ENCODE peak calls at places on chromosomes 16 and 17, in six cellular contexts. S is GM12892, Y is choroid plexus epithelial cell, I is NCI-H345, F is body of pancreas, C is Ammon's horn. M is an unnamed sample.

GRCh38 chr16:19137201-19137601 is 23.4 kb downstream of the ITPRIPL2 start:
- DNase-seq in S (no peak), Y (peak; percentile 81), I (peak; percentile 26), F (no peak), C (no peak), M (peak; percentile 71)

GRCh38 chr17:3828151-3828851 is 17.7 kb downstream of the NCBP3 start:
- DNase-seq in S (no peak), Y (peak; percentile 79), I (no peak), F (no peak), C (no peak), M (peak; percentile 51)

GRCh38 chr16:1997591-1998359 is 8.0 kb downstream of the SYNGR3 start:
- DNase-seq in S (no peak), Y (no peak), I (no peak), F (no peak), C (no peak), M (peak; percentile 60)

GRCh38 chr17:15343749-15344148 is 2.4 kb upstream of the TEKT3 start:
- DNase-seq in S (no peak), Y (peak; percentile 53), I (no peak), F (no peak), C (no peak), M (peak; percentile 76)

GRCh38 chr16:5056347-5056746 is 9.4 kb downstream of the C16orf89 start:
- DNase-seq in S (peak; percentile 59), Y (peak; percentile 35), I (no peak), F (no peak), C (no peak), M (peak; percentile 35)

GRCh38 chr17:78974635-78975591 is 4.8 kb downstream of the LGALS3BP start:
- DNase-seq in S (no peak), Y (peak; percentile 86), I (no peak), F (peak; percentile 86), C (peak; percentile 53), M (peak; percentile 83)

GRCh38 chr17:44444735-44445105 is 55.3 kb upstream of the ITGA2B start:
- DNase-seq in S (no peak), Y (peak; percentile 78), I (no peak), F (no peak), C (no peak), M (peak; percentile 49)

GRCh38 chr16:84818989-84819643 is 669 bp upstream of the CRISPLD2 start:
- DNase-seq in S (no peak), Y (no peak), I (no peak), F (no peak), C (no peak), M (no peak)

GRCh38 chr16:4323071-4323844 is 7.4 kb downstream of the GLIS2 start:
- DNase-seq in S (no peak), Y (no peak), I (no peak), F (peak; percentile 74), C (no peak), M (no peak)

GRCh38 chr17:49117581-49118230 is 14.9 kb upstream of the B4GALNT2 start:
- DNase-seq in S (no peak), Y (no peak), I (no peak), F (no peak), C (no peak), M (no peak)

GRCh38 chr17:16920628-16921020 is 51.3 kb downstream of the TNFRSF13B start:
- DNase-seq in S (no peak), Y (no peak), I (no peak), F (no peak), C (no peak), M (no peak)

GRCh38 chr16:73483934-73484712 is 436.2 kb upstream of the ZFHX3 start:
- DNase-seq in S (no peak), Y (no peak), I (no peak), F (no peak), C (no peak), M (peak; percentile 1)

GRCh38 chr17:72430611-72431432 is 310.0 kb downstream of the SOX9 start:
- DNase-seq in S (no peak), Y (no peak), I (no peak), F (no peak), C (no peak), M (no peak)

GRCh38 chr17:78359216-78359935 is 501 bp downstream of the SOCS3 start:
- DNase-seq in S (no peak), Y (peak; percentile 72), I (no peak), F (peak; percentile 38), C (no peak), M (peak; percentile 61)

GRCh38 chr16:85123891-85124635 is 11.8 kb upstream of the CIBAR2 start:
- DNase-seq in S (no peak), Y (peak; percentile 70), I (no peak), F (peak; percentile 44), C (no peak), M (peak; percentile 97)

GRCh38 chr16:5032748-5033167 is 977 bp downstream of the NAGPA start:
- DNase-seq in S (no peak), Y (peak; percentile 8), I (no peak), F (no peak), C (no peak), M (no peak)

GRCh38 chr17:50218771-50219315 is 17.4 kb upstream of the COL1A1 start:
- DNase-seq in S (no peak), Y (peak; percentile 97), I (no peak), F (no peak), C (no peak), M (peak; percentile 98)

GRCh38 chr16:15611610-15612009 is 31.3 kb downstream of the MARF1 start:
- DNase-seq in S (no peak), Y (peak; percentile 78), I (no peak), F (no peak), C (no peak), M (peak; percentile 45)

GRCh38 chr17:43664096-43664495 is 2.4 kb upstream of the MEOX1 start:
- DNase-seq in S (no peak), Y (no peak), I (no peak), F (no peak), C (no peak), M (no peak)

GRCh38 chr16:77788196-77789084 is at the start of gene VAT1L:
- DNase-seq in S (peak; percentile 13), Y (peak; percentile 57), I (peak; percentile 41), F (no peak), C (peak; percentile 81), M (peak; percentile 34)

GRCh38 chr17:67546578-67547527 is 169.8 kb downstream of the PITPNC1 start:
- DNase-seq in S (peak; percentile 56), Y (peak; percentile 35), I (no peak), F (peak; percentile 81), C (peak; percentile 68), M (peak; percentile 53)

GRCh38 chr17:47276868-47277267 is 23.2 kb downstream of the ITGB3 start:
- DNase-seq in S (no peak), Y (peak; percentile 67), I (peak; percentile 78), F (peak; percentile 71), C (peak; percentile 34), M (peak; percentile 91)

M was measured in EH.